ENCODE peak calls at places on chromosomes 2 and 18, in eight cellular contexts. J is A549, W is astrocyte, F is GM23338, I is IMR-90, G is hepatocyte, T is neuronal stem cell, E is endothelial cell of umbilical vein. K is an unnamed sample.

GRCh38 chr2:236941106-236941505 is 144.6 kb upstream of the COPS8 start:
- DNase-seq in F (no peak), E (no peak), T (no peak), W (no peak), J (no peak), I (no peak), G (no peak), K (no peak)

GRCh38 chr2:180495606-180496005 is 484.8 kb upstream of the UBE2E3 start:
- DNase-seq in E (no peak), I (peak), T (no peak), J (no peak), G (no peak), F (no peak), W (peak), K (no peak)

GRCh38 chr18:12369211-12369610 is 7.8 kb downstream of the AFG3L2 start:
- DNase-seq in T (no peak), F (no peak), I (no peak), J (no peak), G (no peak), W (no peak), E (no peak), K (no peak)

GRCh38 chr2:27313882-27314645 is 5.8 kb upstream of the UCN start:
- DNase-seq in G (no peak), T (no peak), J (no peak), W (no peak), E (peak), F (no peak), I (no peak), K (no peak)

GRCh38 chr2:4938246-4938645 is 753.9 kb upstream of the SOX11 start:
- DNase-seq in I (no peak), T (no peak), E (no peak), W (no peak), J (no peak), F (no peak), G (no peak), K (no peak)

GRCh38 chr2:28429636-28430376 is 37.1 kb downstream of the FOSL2 start:
- DNase-seq in F (no peak), J (no peak), G (no peak), T (no peak), W (no peak), I (no peak), E (no peak), K (no peak)

GRCh38 chr2:210663574-210663973 is 107.2 kb downstream of the CPS1 start:
- DNase-seq in J (no peak), E (peak), F (peak), W (peak), T (peak), G (peak), I (peak), K (peak)

GRCh38 chr2:46326231-46326980 is 29.2 kb downstream of the EPAS1 start:
- DNase-seq in W (no peak), J (no peak), E (no peak), I (no peak), F (no peak), G (peak), T (no peak), K (peak)

GRCh38 chr2:128770143-128771080 is 451.7 kb upstream of the HS6ST1 start:
- DNase-seq in G (no peak), I (no peak), F (no peak), E (no peak), T (no peak), J (no peak), W (no peak), K (no peak)

DNA sequence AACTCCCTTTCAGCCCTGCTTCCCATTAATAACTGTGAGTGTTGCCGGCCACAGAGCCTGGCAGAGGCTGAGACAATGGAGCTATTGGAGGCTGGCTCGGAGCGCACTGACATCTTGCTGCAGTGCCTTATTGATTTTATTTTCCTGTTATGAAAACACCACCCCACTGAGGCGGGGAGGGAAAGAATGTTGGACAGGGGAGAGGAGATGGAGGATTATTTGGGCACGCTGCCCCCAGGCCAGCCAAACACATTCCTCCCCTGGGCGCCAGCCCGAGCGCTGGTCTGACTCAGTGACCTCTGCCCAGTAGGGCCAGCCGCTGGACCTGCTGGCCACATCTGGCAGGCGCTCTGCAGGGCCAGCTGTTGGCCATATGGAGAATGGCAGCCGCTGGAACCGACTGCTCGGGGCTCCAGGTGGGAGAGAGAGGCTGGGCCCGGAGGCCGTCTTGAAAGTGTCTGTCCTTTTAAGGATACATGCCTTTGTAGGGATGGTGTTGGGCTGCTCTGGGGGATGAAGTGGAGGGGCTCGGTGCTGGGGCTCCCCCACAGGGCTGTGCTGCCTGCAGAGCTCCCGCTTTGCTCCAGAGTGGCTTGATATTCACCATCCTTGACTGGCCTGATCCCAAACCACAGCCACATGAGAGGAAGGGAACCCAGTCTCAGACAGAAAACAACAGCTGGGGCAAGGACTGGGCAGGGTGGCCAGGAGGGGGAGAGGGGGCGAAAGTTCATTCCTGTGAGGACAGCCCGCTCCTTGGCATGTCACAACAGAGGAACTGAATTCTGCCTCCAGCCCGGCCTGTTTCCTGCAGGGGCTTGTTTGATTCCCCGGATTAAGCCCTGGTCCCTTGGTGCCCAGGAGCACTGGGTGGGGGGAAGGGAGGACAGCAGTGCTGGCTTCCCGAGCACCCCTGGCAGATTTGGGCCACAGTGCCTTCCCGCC is 179.0 kb downstream of the KLHL29 start:
- DNase-seq in J (no peak), I (peak), F (peak), E (no peak), W (peak), T (no peak), G (no peak), K (no peak)
- H3K4me2 ChIP-seq in J (no peak), I (no peak), F (no peak), E (no peak), W (peak), T (no peak), G (no peak), K (no peak)

GRCh38 chr18:33578371-33579146 is 540 bp downstream of the ASXL3 start:
- DNase-seq in W (peak), E (no peak), J (no peak), I (no peak), G (peak), F (peak), T (peak), K (no peak)

GRCh38 chr18:33579868-33580205 is 1.8 kb downstream of the ASXL3 start:
- DNase-seq in F (no peak), J (no peak), I (no peak), W (no peak), T (no peak), G (no peak), E (no peak), K (no peak)

GRCh38 chr18:33580540-33580939 is 2.5 kb downstream of the ASXL3 start:
- DNase-seq in I (no peak), J (no peak), T (no peak), G (no peak), F (no peak), W (no peak), E (no peak), K (no peak)

GRCh38 chr18:33577688-33578370 is at the start of gene ASXL3:
- DNase-seq in F (peak), J (no peak), E (peak), T (peak), G (peak), W (peak), I (no peak), K (no peak)

GRCh38 chr18:33579147-33579867 is 1.3 kb downstream of the ASXL3 start:
- DNase-seq in J (no peak), E (peak), T (peak), W (no peak), F (peak), I (no peak), G (peak), K (no peak)
- H3K4me2 ChIP-seq in J (peak), E (peak), T (peak), W (peak), F (peak), I (peak), G (peak), K (no peak)

GRCh38 chr2:51511002-51511401 is 479.1 kb upstream of the NRXN1 start:
- DNase-seq in I (no peak), F (no peak), J (no peak), W (no peak), G (no peak), E (no peak), T (no peak), K (no peak)

DNA sequence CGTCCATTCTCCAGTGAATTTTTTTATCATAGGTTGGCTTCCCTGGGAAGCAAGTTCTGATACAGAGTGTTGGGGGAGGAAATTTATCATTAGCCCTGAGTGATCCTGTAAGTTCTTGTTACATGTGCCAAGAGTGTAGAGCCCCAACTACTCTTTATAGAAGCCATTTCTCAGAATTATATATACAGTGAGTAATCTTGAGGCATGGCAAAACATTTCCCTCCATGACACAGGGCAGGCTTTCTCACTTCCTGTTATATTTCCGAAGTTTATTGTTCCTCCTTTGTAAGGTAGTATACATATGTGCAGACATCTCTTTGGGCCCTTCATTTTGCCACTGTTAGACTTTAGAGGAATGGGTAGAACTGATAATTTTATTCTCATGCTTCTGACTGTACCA is 484.7 kb upstream of the NRXN1 start:
- DNase-seq in W (no peak), F (no peak), I (peak), E (peak), T (no peak), G (no peak), J (no peak), K (no peak)
- H3K4me2 ChIP-seq in W (no peak), F (no peak), I (no peak), E (peak), T (no peak), G (no peak), J (no peak), K (no peak)

GRCh38 chr2:70047406-70048033 is 39.8 kb upstream of the PCBP1 start:
- DNase-seq in I (no peak), J (no peak), F (no peak), E (no peak), G (no peak), T (no peak), W (no peak), K (no peak)

GRCh38 chr2:70046534-70046933 is 40.7 kb upstream of the PCBP1 start:
- DNase-seq in E (no peak), I (no peak), F (no peak), W (no peak), T (no peak), G (no peak), J (no peak), K (no peak)

GRCh38 chr2:70043252-70043875 is 43.9 kb upstream of the PCBP1 start:
- DNase-seq in I (no peak), T (no peak), W (no peak), G (no peak), E (no peak), F (no peak), J (no peak), K (no peak)

GRCh38 chr2:70044290-70045040 is 42.8 kb upstream of the PCBP1 start:
- DNase-seq in W (no peak), E (no peak), J (no peak), F (no peak), T (no peak), G (peak), I (no peak), K (no peak)

DNA sequence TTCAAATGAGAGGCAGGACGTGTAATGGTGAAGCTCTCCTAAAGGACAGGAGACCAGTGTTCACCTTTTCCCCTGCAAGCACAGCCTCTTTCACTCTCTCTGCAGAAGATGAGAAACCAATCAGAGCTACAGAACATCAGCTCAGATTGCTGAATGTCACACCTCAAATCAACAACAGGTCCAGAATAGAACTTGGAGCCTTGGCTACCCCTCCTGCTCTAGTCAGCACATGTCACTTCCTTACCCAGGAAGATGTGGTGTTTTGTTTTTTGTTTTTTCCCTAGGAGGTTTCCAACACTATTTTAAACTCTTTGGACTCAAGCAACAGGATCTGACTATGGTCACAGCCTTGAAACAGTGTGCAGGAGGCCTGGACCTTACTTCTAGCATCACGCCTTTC is 41.3 kb upstream of the PCBP1 start:
- DNase-seq in G (no peak), F (no peak), W (no peak), I (no peak), T (no peak), J (no peak), E (no peak), K (no peak)
- H3K4me2 ChIP-seq in G (no peak), F (no peak), W (no peak), I (no peak), T (no peak), J (no peak), E (no peak), K (no peak)

GRCh38 chr2:189836644-189837043 is 52.4 kb downstream of the PMS1 start:
- DNase-seq in W (peak), F (no peak), G (no peak), J (peak), T (no peak), I (peak), E (peak), K (no peak)

GRCh38 chr2:189835855-189836558 is 51.8 kb downstream of the PMS1 start:
- DNase-seq in I (no peak), G (no peak), W (no peak), J (no peak), T (no peak), E (no peak), F (no peak), K (no peak)

GRCh38 chr2:189837336-189837735 is 53.1 kb downstream of the PMS1 start:
- DNase-seq in G (no peak), F (no peak), I (no peak), W (no peak), J (no peak), T (no peak), E (no peak), K (no peak)

DNA sequence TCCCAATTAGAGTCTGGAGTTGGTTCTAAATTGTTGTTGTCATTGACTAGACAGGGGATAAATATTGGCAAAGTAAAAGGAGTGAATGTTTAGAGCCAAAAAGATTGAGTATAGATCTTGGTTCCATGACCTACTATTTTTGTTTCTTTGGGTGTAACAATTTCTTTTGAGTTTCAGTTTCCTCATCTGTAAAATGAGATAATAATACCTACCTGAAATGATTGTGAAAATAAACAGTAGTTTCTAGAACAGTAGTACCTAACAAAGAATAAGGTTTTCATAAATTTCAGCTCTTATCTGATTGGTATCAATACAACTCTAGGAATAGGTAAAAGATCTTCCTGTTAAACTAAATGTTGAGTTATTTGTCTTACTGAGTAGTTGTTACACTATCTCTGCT is 56.8 kb downstream of the PMS1 start:
- DNase-seq in J (no peak), F (no peak), G (no peak), E (no peak), W (no peak), T (no peak), I (no peak), K (no peak)
- H3K4me2 ChIP-seq in J (no peak), F (no peak), G (no peak), E (no peak), W (no peak), T (no peak), I (no peak), K (no peak)

DNA sequence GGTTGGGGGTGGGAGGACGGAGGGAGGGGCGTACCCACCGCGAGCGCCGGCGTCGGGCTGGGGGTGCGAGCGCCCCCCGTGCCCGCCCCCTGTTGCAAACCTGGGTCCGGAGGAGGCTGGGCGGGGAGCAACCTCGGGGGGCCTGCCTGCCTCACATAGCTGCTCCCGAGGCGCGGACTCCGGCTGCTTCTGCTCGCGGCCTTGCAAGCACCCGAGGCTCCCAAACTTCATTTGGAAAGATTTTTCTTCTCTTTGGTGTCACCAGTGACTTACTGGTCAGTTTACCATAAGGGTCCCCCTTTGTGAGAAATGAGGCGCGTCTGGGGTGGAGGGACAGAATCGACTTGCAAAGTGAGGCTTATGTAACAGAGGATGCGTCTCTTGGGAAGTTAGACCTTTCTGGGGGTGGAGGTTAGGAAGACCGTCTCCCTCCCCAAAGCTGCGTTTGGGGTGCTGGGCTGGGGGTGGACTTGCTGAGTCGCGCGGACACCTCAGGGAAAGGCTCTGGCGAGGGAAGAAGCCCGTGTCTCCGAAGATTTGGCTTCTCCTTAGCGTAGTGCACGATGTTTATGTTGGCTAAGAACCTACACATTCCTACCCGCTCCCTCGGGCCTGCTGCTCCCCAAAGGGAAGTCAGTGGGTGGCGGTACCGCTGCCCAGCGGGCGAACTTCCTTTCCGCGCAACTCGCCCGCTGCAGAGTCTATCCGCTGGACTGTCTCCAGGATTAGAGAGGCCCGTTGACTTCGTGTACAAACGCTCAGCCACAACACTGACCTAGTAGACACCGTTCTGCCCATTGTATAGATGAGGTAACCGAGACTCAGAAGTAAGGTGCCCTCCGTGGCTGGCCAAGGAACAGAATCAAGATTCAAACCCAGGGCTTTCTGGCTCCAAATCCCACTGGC is 575 bp downstream of the TMEM37 start:
- DNase-seq in E (peak), W (peak), T (no peak), I (peak), G (no peak), J (no peak), F (peak), K (peak)
- H3K4me2 ChIP-seq in E (peak), W (peak), T (peak), I (peak), G (peak), J (peak), F (peak), K (peak)

GRCh38 chr2:33110461-33110860 is 163.7 kb downstream of the LTBP1 start:
- DNase-seq in J (no peak), G (no peak), W (peak), T (no peak), F (no peak), E (no peak), I (peak), K (no peak)

GRCh38 chr2:33106115-33106514 is 159.4 kb downstream of the LTBP1 start:
- DNase-seq in I (no peak), E (no peak), W (no peak), T (no peak), J (no peak), G (no peak), F (no peak), K (no peak)

GRCh38 chr2:33111002-33111446 is 164.3 kb downstream of the LTBP1 start:
- DNase-seq in I (peak), T (no peak), F (no peak), W (peak), E (no peak), J (no peak), G (no peak), K (no peak)

GRCh38 chr2:33108483-33109443 is 162.0 kb downstream of the LTBP1 start:
- DNase-seq in W (peak), E (peak), F (no peak), T (no peak), J (no peak), I (peak), G (no peak), K (peak)

DNA sequence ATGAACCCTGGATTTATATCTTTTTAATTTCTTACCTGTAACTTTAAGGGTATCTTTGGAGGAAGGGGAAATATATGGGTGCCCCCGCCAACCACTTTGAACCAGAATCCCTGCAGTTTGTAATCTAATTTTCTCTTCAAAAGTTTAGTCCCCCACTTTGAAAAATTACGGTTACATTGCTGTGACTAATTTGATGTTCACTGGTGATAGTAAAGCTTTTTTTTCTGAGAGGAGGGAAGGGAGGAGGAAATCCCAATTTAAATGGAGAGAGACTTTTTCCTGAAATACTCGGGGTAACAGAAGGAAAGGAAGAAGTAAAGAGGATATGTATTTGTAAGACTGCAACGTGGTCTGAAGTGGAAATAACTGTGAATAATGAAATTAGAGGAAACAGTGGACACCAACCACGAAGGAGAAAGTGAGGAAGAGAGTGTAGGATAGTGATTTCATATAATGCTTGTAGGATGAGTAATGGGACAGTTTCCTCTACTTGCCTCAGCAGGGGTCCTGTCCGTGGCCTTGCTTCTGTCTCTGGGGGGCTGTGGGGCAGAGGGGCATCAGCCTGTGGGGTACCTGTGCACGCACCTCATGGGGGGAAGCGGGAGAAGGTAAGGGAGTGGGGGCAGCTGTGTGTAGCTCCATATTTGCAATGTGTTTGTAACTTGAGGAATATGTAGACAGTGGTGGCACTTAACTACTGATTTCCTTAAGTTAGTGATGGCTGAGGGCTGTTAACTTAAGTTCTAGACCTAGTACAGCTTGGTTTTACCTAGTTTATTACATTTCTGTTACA is 161.1 kb downstream of the LTBP1 start:
- DNase-seq in W (peak), J (no peak), I (peak), F (no peak), G (no peak), T (no peak), E (no peak), K (no peak)
- H3K4me2 ChIP-seq in W (peak), J (no peak), I (peak), F (no peak), G (no peak), T (no peak), E (no peak), K (peak)

GRCh38 chr18:27860701-27861107 is 316.2 kb downstream of the CDH2 start:
- DNase-seq in E (no peak), J (no peak), G (no peak), T (no peak), I (peak), W (peak), F (no peak), K (no peak)
- H3K4me2 ChIP-seq in E (no peak), J (no peak), G (peak), T (no peak), I (peak), W (peak), F (no peak), K (no peak)